ENCODE peak calls at places on chromosomes 6 and 20, in ten cellular contexts. Q, O, K, U, L, R, P, I, D and Y are unnamed samples.

GRCh38 chr6:131946404-131946991 is 4.7 kb downstream of the CCN2 start:
- DNase-seq in Q (no peak), L (no peak), D (peak), R (peak), I (no peak), O (no peak), K (no peak), P (no peak), U (no peak), Y (no peak)

GRCh38 chr20:42604998-42605970 is 584.4 kb downstream of the PTPRT start:
- DNase-seq in K (no peak), D (no peak), U (no peak), O (no peak), R (no peak), Q (no peak), I (no peak), L (no peak), P (no peak), Y (no peak)

GRCh38 chr20:17890330-17890729 is 78.3 kb downstream of the SNX5 start:
- DNase-seq in L (no peak), O (no peak), K (no peak), R (no peak), U (no peak), Q (no peak), I (no peak), P (no peak), D (no peak), Y (no peak)

GRCh38 chr6:145815351-145815772 is 767 bp upstream of the FBXO30 start:
- DNase-seq in D (no peak), U (no peak), L (no peak), Q (no peak), R (no peak), I (no peak), O (peak), K (peak), P (no peak), Y (no peak)

GRCh38 chr6:118085665-118086064 is 178.6 kb downstream of the SLC35F1 start:
- DNase-seq in R (no peak), Q (no peak), I (no peak), O (no peak), U (no peak), D (no peak), K (no peak), L (no peak), P (no peak), Y (no peak)

GRCh38 chr6:152576525-152576924 is 60.6 kb downstream of the SYNE1 start:
- DNase-seq in Q (no peak), I (no peak), K (no peak), R (no peak), D (no peak), U (no peak), L (no peak), O (no peak), P (no peak), Y (no peak)

GRCh38 chr6:7373739-7374138 is 15.8 kb downstream of the CAGE1 start:
- DNase-seq in P (no peak), D (no peak), K (no peak), Q (no peak), L (no peak), R (no peak), U (no peak), O (no peak), I (no peak), Y (no peak)

GRCh38 chr20:48384147-48384818 is 443.5 kb downstream of the PREX1 start:
- DNase-seq in U (no peak), L (no peak), I (no peak), K (peak), Q (no peak), O (no peak), D (no peak), P (no peak), R (no peak), Y (no peak)

GRCh38 chr6:32816746-32817204 is at the start of gene HLA-DOB:
- DNase-seq in D (no peak), R (peak), K (no peak), L (no peak), Q (no peak), P (no peak), U (no peak), I (no peak), O (no peak), Y (no peak)

GRCh38 chr6:125598422-125598821 is 151.0 kb upstream of the HEY2 start:
- DNase-seq in D (peak), Q (peak), O (no peak), U (peak), P (no peak), K (no peak), L (peak), R (no peak), I (no peak), Y (no peak)

GRCh38 chr20:2305946-2306345 is 10.1 kb downstream of the TGM3 start:
- DNase-seq in Q (no peak), R (no peak), I (no peak), U (no peak), K (no peak), O (no peak), L (no peak), D (no peak), P (no peak), Y (no peak)

GRCh38 chr6:166453651-166454050 is 70.9 kb upstream of the MPC1 start:
- DNase-seq in L (no peak), U (no peak), P (no peak), R (no peak), K (no peak), O (no peak), I (no peak), Q (no peak), D (no peak), Y (no peak)

GRCh38 chr6:161918154-161918553 is 644.3 kb upstream of the AGPAT4 start:
- DNase-seq in I (no peak), K (no peak), L (no peak), O (peak), D (no peak), R (peak), U (no peak), P (no peak), Q (no peak), Y (no peak)

GRCh38 chr6:14381225-14381887 is 263.8 kb downstream of the CD83 start:
- DNase-seq in R (no peak), O (no peak), P (no peak), U (no peak), L (no peak), D (no peak), Q (no peak), I (no peak), K (peak), Y (no peak)

GRCh38 chr20:14401479-14402138 is 64.2 kb upstream of the FLRT3 start:
- DNase-seq in D (no peak), O (no peak), U (no peak), Q (no peak), I (no peak), R (no peak), P (no peak), L (no peak), K (no peak), Y (no peak)

GRCh38 chr6:257031-257725 is 35.1 kb upstream of the DUSP22 start:
- DNase-seq in I (no peak), O (no peak), K (no peak), P (no peak), D (no peak), Q (no peak), L (no peak), U (no peak), R (no peak), Y (no peak)

GRCh38 chr6:257774-258173 is 34.5 kb upstream of the DUSP22 start:
- DNase-seq in R (peak), I (no peak), Q (no peak), L (no peak), K (no peak), D (no peak), O (no peak), P (no peak), U (no peak), Y (no peak)

GRCh38 chr6:255418-256090 is 36.7 kb upstream of the DUSP22 start:
- DNase-seq in I (no peak), K (no peak), U (no peak), D (no peak), P (no peak), R (no peak), L (no peak), O (no peak), Q (no peak), Y (no peak)

GRCh38 chr6:256169-256568 is 36.1 kb upstream of the DUSP22 start:
- DNase-seq in L (no peak), K (no peak), P (no peak), O (no peak), Q (no peak), I (no peak), U (no peak), D (no peak), R (no peak), Y (no peak)

DNA sequence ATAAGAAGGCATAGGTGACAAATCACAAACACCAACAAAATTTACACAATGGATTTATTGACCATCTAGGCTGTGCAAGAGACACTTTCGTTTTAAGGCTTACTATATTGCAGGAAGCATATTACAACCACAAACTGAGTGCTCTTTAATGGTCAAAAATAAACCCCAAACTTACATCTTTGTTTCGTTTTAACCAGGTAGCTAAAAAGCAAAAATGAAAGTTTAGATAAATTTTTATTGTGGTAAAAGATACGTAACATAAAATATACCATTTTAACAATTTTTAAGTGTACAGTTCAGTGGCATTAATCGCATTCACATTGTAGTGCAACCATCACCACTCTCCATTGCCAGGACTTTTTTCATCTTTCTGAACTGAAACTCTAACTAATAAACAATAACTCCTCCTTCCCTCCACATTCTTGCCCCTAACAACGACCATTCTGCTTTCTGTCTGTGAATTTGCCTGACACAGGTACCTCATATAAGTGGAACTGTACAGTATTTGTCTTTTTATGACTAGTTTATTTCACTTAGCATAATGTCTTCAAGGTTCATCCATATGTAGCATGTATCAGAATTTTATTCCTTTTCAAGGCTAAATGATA is 32.3 kb upstream of the DUSP22 start:
- DNase-seq in D (no peak), U (no peak), Q (no peak), I (no peak), P (no peak), R (peak), L (no peak), O (no peak), K (no peak), Y (no peak)
- H3K27ac ChIP-seq in D (no peak), U (no peak), Q (no peak), I (no peak), P (peak), R (peak), L (no peak), O (no peak), K (no peak), Y (no peak)

DNA sequence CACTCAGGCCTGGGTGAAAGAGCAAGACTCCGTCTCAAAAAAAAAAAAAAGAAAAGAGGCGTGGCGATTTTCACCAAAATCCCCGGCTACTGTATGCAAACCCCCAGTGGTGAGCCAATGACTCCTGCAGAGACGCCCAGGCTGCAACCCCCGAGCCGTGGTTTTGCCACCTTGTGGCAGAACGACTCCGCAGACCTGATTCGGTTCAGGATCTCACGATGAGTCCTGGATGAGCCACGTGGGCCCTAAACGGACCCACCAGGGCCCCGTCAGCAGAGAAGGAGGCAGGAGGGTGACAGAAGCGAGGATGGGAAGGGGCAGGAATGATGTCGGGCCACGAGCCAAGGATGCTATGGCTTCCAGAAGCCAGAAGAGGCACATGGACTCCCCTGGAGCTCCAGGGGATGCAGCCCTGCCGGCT is 42.5 kb downstream of the SLC2A4RG start:
- DNase-seq in K (no peak), I (no peak), U (no peak), L (no peak), P (peak), O (no peak), R (peak), Q (no peak), D (no peak), Y (no peak)
- H3K27ac ChIP-seq in K (no peak), I (no peak), U (no peak), L (no peak), P (no peak), O (no peak), R (peak), Q (no peak), D (no peak), Y (no peak)

GRCh38 chr6:160238234-160238633 is 20.4 kb downstream of the SLC22A2 start:
- DNase-seq in L (no peak), D (no peak), U (no peak), R (no peak), I (no peak), O (no peak), P (no peak), K (no peak), Q (no peak), Y (no peak)

GRCh38 chr6:160240691-160241084 is 17.9 kb downstream of the SLC22A2 start:
- DNase-seq in I (no peak), L (no peak), P (no peak), R (no peak), O (no peak), U (no peak), K (no peak), D (no peak), Q (no peak), Y (no peak)

GRCh38 chr6:160238786-160239751 is 19.6 kb downstream of the SLC22A2 start:
- DNase-seq in D (no peak), Q (no peak), O (no peak), U (no peak), I (no peak), P (no peak), K (no peak), L (no peak), R (no peak), Y (no peak)

GRCh38 chr6:160239929-160240690 is 18.5 kb downstream of the SLC22A2 start:
- DNase-seq in U (no peak), P (no peak), D (no peak), O (no peak), L (no peak), R (no peak), Q (no peak), I (no peak), K (no peak), Y (no peak)
- H3K27ac ChIP-seq in U (no peak), P (no peak), D (no peak), O (peak), L (no peak), R (no peak), Q (no peak), I (no peak), K (peak), Y (peak)

GRCh38 chr20:57409316-57409671 is 18.1 kb downstream of the RBM38 start:
- DNase-seq in R (no peak), I (no peak), U (no peak), L (no peak), O (no peak), P (no peak), Q (no peak), K (no peak), D (no peak), Y (no peak)
- H3K27ac ChIP-seq in R (no peak), I (peak), U (no peak), L (no peak), O (no peak), P (no peak), Q (no peak), K (no peak), D (no peak), Y (no peak)